ENCODE peak calls at places on chromosome 12, in eight cellular contexts. H is psoas muscle, F is neural crest cell, V is iPS-NIHi11, T is iris pigment epithelial cell, U is AG20443, W is COLO829, E is H7. O is an unnamed sample.

GRCh38 chr12:133120385-133121191 is 9.5 kb downstream of the ZNF891 start:
- DNase-seq in H (no peak), T (peak; percentile 2), V (no peak), W (no peak), U (no peak), F (no peak), E (no peak), O (no peak)

GRCh38 chr12:132143328-132144071 is 619 bp downstream of the DDX51 start:
- DNase-seq in F (no peak), W (no peak), V (peak; percentile 49), U (peak; percentile 40), H (peak; percentile 56), T (peak; percentile 21), E (peak; percentile 67), O (no peak)

GRCh38 chr12:25583545-25583944 is 30.5 kb upstream of the LMNTD1 start:
- DNase-seq in V (peak; percentile 15), H (no peak), T (peak; percentile 67), W (no peak), F (no peak), E (peak; percentile 18), U (no peak), O (no peak)

GRCh38 chr12:69473229-69473628 is 3.0 kb downstream of the FRS2 start:
- DNase-seq in E (no peak), F (no peak), T (no peak), W (no peak), V (no peak), H (no peak), U (no peak), O (no peak)

GRCh38 chr12:93135286-93136239 is 206.5 kb upstream of the EEA1 start:
- DNase-seq in F (no peak), H (no peak), E (no peak), W (no peak), T (peak; percentile 81), V (no peak), U (peak; percentile 24), O (peak; percentile 29)

GRCh38 chr12:76201758-76202157 is 117.3 kb upstream of the NAP1L1 start:
- DNase-seq in E (no peak), U (peak; percentile 20), F (no peak), T (peak; percentile 44), V (no peak), H (no peak), W (no peak), O (peak; percentile 25)

GRCh38 chr12:43692064-43692463 is 66.5 kb downstream of the PUS7L start:
- DNase-seq in V (no peak), W (peak; percentile 61), T (peak; percentile 81), U (no peak), H (no peak), F (no peak), E (no peak), O (peak; percentile 66)

GRCh38 chr12:26239127-26239500 is 43.7 kb downstream of the SSPN start:
- DNase-seq in T (no peak), F (no peak), W (peak; percentile 21), E (no peak), V (no peak), H (no peak), U (no peak), O (no peak)

GRCh38 chr12:62738105-62738504 is 196.8 kb downstream of the PPM1H start:
- DNase-seq in E (no peak), U (no peak), F (no peak), V (no peak), T (peak; percentile 57), W (no peak), H (no peak), O (no peak)

GRCh38 chr12:125097427-125097826 is 32.2 kb downstream of the AACS start:
- DNase-seq in H (no peak), E (no peak), T (no peak), V (no peak), W (no peak), U (no peak), F (no peak), O (no peak)

GRCh38 chr12:96473394-96474093 is 15.8 kb upstream of the CFAP54 start:
- DNase-seq in H (no peak), W (no peak), E (no peak), F (no peak), V (no peak), U (no peak), T (peak; percentile 55), O (no peak)

GRCh38 chr12:31874961-31875608 is 84.1 kb upstream of the RESF1 start:
- DNase-seq in F (no peak), H (peak; percentile 57), W (peak; percentile 61), E (peak; percentile 44), U (peak; percentile 41), V (peak; percentile 29), T (peak; percentile 95), O (peak; percentile 90)

GRCh38 chr12:107684990-107685359 is 624 bp upstream of the PWP1 start:
- DNase-seq in E (peak; percentile 69), F (no peak), T (peak; percentile 39), W (peak; percentile 61), U (no peak), V (peak; percentile 54), H (no peak), O (no peak)

GRCh38 chr12:71846322-71846940 is 6.9 kb downstream of the TBC1D15 start:
- DNase-seq in H (no peak), U (peak; percentile 32), W (peak; percentile 35), T (peak; percentile 50), V (peak; percentile 41), F (no peak), E (no peak), O (peak; percentile 74)

GRCh38 chr12:122491991-122492390 is 8.7 kb downstream of the ZCCHC8 start:
- DNase-seq in F (no peak), H (no peak), T (peak; percentile 32), U (no peak), V (no peak), W (no peak), E (no peak), O (no peak)

GRCh38 chr12:110431957-110432587 is 18.1 kb downstream of the ARPC3 start:
- DNase-seq in V (no peak), T (no peak), F (no peak), H (no peak), E (no peak), U (no peak), W (no peak), O (no peak)

O was measured in KBM-7.